ENCODE peak calls at places on chromosomes 7 and 10, in nine cellular contexts. Y is heart left ventricle; M is Peyer's patch; E is endothelial cell of umbilical vein; S is CD8-positive, alpha-beta T cell; P is body of pancreas; B is endothelial cell; N is fibroblast of lung; D is GM10248. J is an unnamed sample.
A peak's percentile ranks its signal among the peaks of the same experiment; 100 is the strongest.

GRCh38 chr7:50209461-50210161 is 94.9 kb upstream of the IKZF1 start:
- DNase-seq in Y (no peak), M (no peak), E (no peak), S (no peak), P (no peak), B (no peak), N (no peak), D (no peak), J (no peak)

GRCh38 chr7:151631968-151632749 is 112.5 kb upstream of the RHEB start:
- DNase-seq in Y (peak; percentile 88), M (peak; percentile 93), E (peak; percentile 68), S (peak; percentile 93), P (peak; percentile 90), B (peak; percentile 84), N (peak; percentile 74), D (peak; percentile 89), J (peak; percentile 91)

GRCh38 chr7:20444041-20444440 is 113.3 kb downstream of the ITGB8 start:
- DNase-seq in Y (no peak), M (no peak), E (no peak), S (no peak), P (no peak), B (no peak), N (peak; percentile 86), D (no peak), J (no peak)

GRCh38 chr10:29259498-29259897 is 29.4 kb upstream of the LYZL1 start:
- DNase-seq in Y (no peak), M (no peak), E (no peak), S (no peak), P (no peak), B (no peak), N (no peak), D (no peak), J (no peak)

GRCh38 chr10:132707121-132707775 is 78.7 kb downstream of the NKX6-2 start:
- DNase-seq in Y (no peak), M (peak; percentile 77), E (no peak), S (no peak), P (no peak), B (no peak), N (no peak), D (no peak), J (no peak)

GRCh38 chr7:45627691-45628456 is 53.7 kb downstream of the ADCY1 start:
- DNase-seq in Y (no peak), M (no peak), E (no peak), S (peak; percentile 42), P (no peak), B (no peak), N (no peak), D (no peak), J (no peak)

GRCh38 chr7:5234852-5235831 is 45.1 kb downstream of the WIPI2 start:
- DNase-seq in Y (no peak), M (no peak), E (no peak), S (no peak), P (no peak), B (no peak), N (peak; percentile 32), D (no peak), J (no peak)

GRCh38 chr10:43228783-43229207 is 38.1 kb downstream of the RASGEF1A start:
- DNase-seq in Y (no peak), M (peak; percentile 29), E (no peak), S (peak; percentile 56), P (no peak), B (peak; percentile 2), N (no peak), D (no peak), J (peak; percentile 8)

GRCh38 chr10:102233997-102234396 is 7.3 kb downstream of the PITX3 start:
- DNase-seq in Y (no peak), M (no peak), E (no peak), S (no peak), P (no peak), B (no peak), N (no peak), D (no peak), J (no peak)

GRCh38 chr7:140433396-140433795 is 29.5 kb downstream of the RAB19 start:
- DNase-seq in Y (no peak), M (no peak), E (no peak), S (no peak), P (no peak), B (no peak), N (no peak), D (no peak), J (no peak)

GRCh38 chr10:33483124-33483794 is 148.8 kb upstream of the NRP1 start:
- DNase-seq in Y (no peak), M (no peak), E (no peak), S (no peak), P (no peak), B (no peak), N (no peak), D (no peak), J (no peak)

GRCh38 chr10:124680675-124681074 is 63.5 kb downstream of the FAM53B start:
- DNase-seq in Y (peak; percentile 59), M (peak; percentile 69), E (no peak), S (no peak), P (peak; percentile 76), B (no peak), N (no peak), D (no peak), J (no peak)

GRCh38 chr7:31735991-31736982 is 49.3 kb downstream of the PPP1R17 start:
- DNase-seq in Y (peak; percentile 46), M (peak; percentile 50), E (peak; percentile 52), S (no peak), P (peak; percentile 66), B (peak; percentile 73), N (peak; percentile 42), D (peak; percentile 44), J (peak; percentile 59)

GRCh38 chr7:102279537-102280400 is 6.9 kb upstream of the SH2B2 start:
- DNase-seq in Y (no peak), M (peak; percentile 56), E (peak; percentile 47), S (peak; percentile 73), P (peak; percentile 41), B (peak; percentile 76), N (peak; percentile 51), D (peak; percentile 86), J (peak; percentile 64)

GRCh38 chr7:106493041-106493731 is 167.8 kb downstream of the CCDC71L start:
- DNase-seq in Y (no peak), M (peak; percentile 48), E (no peak), S (no peak), P (peak; percentile 36), B (no peak), N (no peak), D (no peak), J (no peak)

GRCh38 chr10:29946953-29947700 is 112.3 kb downstream of the JCAD start:
- DNase-seq in Y (peak; percentile 44), M (no peak), E (peak; percentile 73), S (no peak), P (peak; percentile 85), B (no peak), N (peak; percentile 95), D (no peak), J (no peak)

GRCh38 chr7:94529516-94529915 is 19.9 kb downstream of the CASD1 start:
- DNase-seq in Y (no peak), M (no peak), E (no peak), S (no peak), P (no peak), B (no peak), N (peak; percentile 90), D (no peak), J (no peak)

GRCh38 chr7:6365451-6365850 is 82.3 kb downstream of the DAGLB start:
- DNase-seq in Y (peak; percentile 4), M (no peak), E (no peak), S (no peak), P (no peak), B (no peak), N (no peak), D (no peak), J (no peak)

GRCh38 chr10:15168296-15168780 is at the start of gene NMT2:
- DNase-seq in Y (peak; percentile 93), M (peak; percentile 93), E (peak; percentile 81), S (no peak), P (peak; percentile 89), B (no peak), N (peak; percentile 78), D (no peak), J (peak; percentile 75)
- TF ChIP-seq CTCF in Y (peak; percentile 23), M (peak; percentile 64), E (peak; percentile 48), S (peak; percentile 18), P (peak; percentile 35), B (peak; percentile 41), N (peak; percentile 16), D (peak; percentile 47), J (peak; percentile 42)

GRCh38 chr10:104028146-104028545 is 57.5 kb downstream of the COL17A1 start:
- DNase-seq in Y (peak; percentile 53), M (no peak), E (no peak), S (no peak), P (no peak), B (peak; percentile 38), N (peak; percentile 8), D (no peak), J (no peak)
- TF ChIP-seq CTCF in Y (peak; percentile 41), M (peak; percentile 44), E (peak; percentile 36), S (no peak), P (no peak), B (no peak), N (peak; percentile 20), D (no peak), J (peak; percentile 57)

GRCh38 chr7:155396661-155397060 is 61.3 kb upstream of the EN2 start:
- DNase-seq in Y (no peak), M (no peak), E (no peak), S (no peak), P (no peak), B (no peak), N (no peak), D (no peak), J (no peak)

GRCh38 chr7:155401884-155402283 is 56.0 kb upstream of the EN2 start:
- DNase-seq in Y (no peak), M (no peak), E (no peak), S (no peak), P (no peak), B (no peak), N (no peak), D (no peak), J (no peak)

GRCh38 chr7:155395176-155395797 is 62.6 kb upstream of the EN2 start:
- DNase-seq in Y (no peak), M (no peak), E (no peak), S (no peak), P (no peak), B (no peak), N (no peak), D (no peak), J (no peak)

GRCh38 chr7:155399577-155399976 is 58.4 kb upstream of the EN2 start:
- DNase-seq in Y (no peak), M (no peak), E (no peak), S (no peak), P (no peak), B (no peak), N (no peak), D (no peak), J (no peak)

DNA sequence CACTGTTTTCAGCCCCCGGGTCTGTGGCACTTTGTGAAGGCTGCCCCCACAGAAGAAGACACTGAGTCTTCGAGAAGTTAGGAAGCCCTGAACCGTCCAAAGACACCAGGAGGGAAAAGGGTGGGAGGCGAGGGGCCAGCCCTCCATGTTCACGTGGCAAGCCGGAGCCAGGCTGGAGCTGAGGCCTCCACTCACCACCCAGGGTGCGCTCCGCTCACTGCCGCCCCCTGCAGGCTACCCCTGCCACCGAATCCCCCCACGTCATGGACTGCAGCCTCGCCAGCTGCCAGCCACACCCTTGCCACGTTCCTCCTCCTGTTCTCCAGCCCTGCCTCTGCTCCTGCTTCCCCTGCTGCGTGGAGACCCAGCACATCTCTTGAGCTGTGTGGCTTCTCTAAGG is 59.0 kb upstream of the EN2 start:
- DNase-seq in Y (no peak), M (no peak), E (no peak), S (no peak), P (no peak), B (no peak), N (no peak), D (no peak), J (no peak)
- TF ChIP-seq CTCF in Y (no peak), M (no peak), E (peak; percentile 15), S (no peak), P (no peak), B (no peak), N (no peak), D (peak; percentile 16), J (peak; percentile 29)

GRCh38 chr10:112872728-112873127 is 77.3 kb upstream of the TCF7L2 start:
- DNase-seq in Y (no peak), M (no peak), E (no peak), S (no peak), P (no peak), B (no peak), N (no peak), D (no peak), J (no peak)
- TF ChIP-seq CTCF in Y (no peak), M (peak; percentile 20), E (no peak), S (no peak), P (no peak), B (peak; percentile 25), N (peak; percentile 18), D (no peak), J (peak; percentile 12)